ENCODE peak calls at places on chromosomes 6 and 20, in five cellular contexts. X is PC-3, K is thyroid gland, M is uterus, Z is psoas muscle. N is an unnamed sample.

GRCh38 chr20:64102647-64103354 is 4.6 kb downstream of the NPBWR2 start:
- DNase-seq in Z (peak), M (no peak), K (peak), X (no peak), N (no peak)

GRCh38 chr6:170107606-170108222 is 183.2 kb downstream of the DLL1 start:
- DNase-seq in X (no peak), K (no peak), Z (peak), M (no peak), N (no peak)

GRCh38 chr20:62219101-62219991 is 732 bp downstream of the HRH3 start:
- DNase-seq in X (no peak), K (no peak), Z (no peak), M (no peak), N (no peak)

GRCh38 chr6:169240591-169241390 is 12.9 kb downstream of the THBS2 start:
- DNase-seq in M (peak), K (no peak), Z (no peak), X (peak), N (no peak)

GRCh38 chr20:10481671-10482070 is 46.6 kb downstream of the SLX4IP start:
- DNase-seq in X (no peak), Z (no peak), K (no peak), M (no peak), N (no peak)

GRCh38 chr20:23050847-23051627 is 1.6 kb upstream of the THBD start:
- DNase-seq in M (peak), K (peak), X (peak), Z (peak), N (no peak)

GRCh38 chr6:118708055-118708454 is 56.7 kb upstream of the CEP85L start:
- DNase-seq in Z (no peak), X (peak), K (no peak), M (no peak), N (no peak)

GRCh38 chr20:62389601-62390087 is 2.7 kb downstream of the RPS21 start:
- DNase-seq in K (no peak), Z (no peak), M (no peak), X (no peak), N (no peak)

GRCh38 chr20:47782091-47782490 is 3.2 kb downstream of the SULF2 start:
- DNase-seq in M (no peak), Z (no peak), X (no peak), K (no peak), N (no peak)

GRCh38 chr6:157194643-157195042 is 128.7 kb downstream of the TMEM242 start:
- DNase-seq in X (peak), K (no peak), Z (no peak), M (no peak), N (no peak)

GRCh38 chr6:129719692-129720091 is 9.7 kb upstream of the ARHGAP18 start:
- DNase-seq in M (no peak), K (no peak), X (no peak), Z (no peak), N (no peak)

GRCh38 chr6:129713806-129714338 is 3.9 kb upstream of the ARHGAP18 start:
- DNase-seq in K (no peak), Z (no peak), M (no peak), X (no peak), N (no peak)

GRCh38 chr6:129717287-129717686 is 7.3 kb upstream of the ARHGAP18 start:
- DNase-seq in K (no peak), Z (no peak), X (peak), M (no peak), N (no peak)
- H3K4me3 ChIP-seq in K (no peak), Z (no peak), X (no peak), M (no peak), N (no peak)

DNA sequence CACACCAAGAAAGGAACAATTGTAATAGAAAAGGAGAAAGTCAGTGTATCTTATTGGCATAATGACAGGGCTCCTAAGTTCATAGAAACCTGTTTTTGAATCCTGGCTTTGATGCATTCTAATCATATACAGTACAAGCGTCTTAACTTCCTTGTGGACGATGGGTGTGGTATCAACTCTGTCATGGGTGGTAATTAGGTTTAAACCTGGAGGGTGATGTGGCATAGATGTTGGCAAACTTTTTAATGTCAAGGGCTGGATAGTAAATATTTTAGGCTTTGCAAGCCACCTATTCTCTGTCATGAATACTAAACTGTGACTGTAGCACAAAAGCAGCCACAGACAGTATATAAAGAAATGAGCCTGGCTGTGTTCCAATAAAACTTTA is 138.7 kb upstream of the EDN1 start:
- DNase-seq in M (no peak), K (no peak), Z (no peak), X (peak), N (no peak)
- H3K27ac ChIP-seq in M (no peak), K (no peak), Z (no peak), X (peak), N (no peak)

DNA sequence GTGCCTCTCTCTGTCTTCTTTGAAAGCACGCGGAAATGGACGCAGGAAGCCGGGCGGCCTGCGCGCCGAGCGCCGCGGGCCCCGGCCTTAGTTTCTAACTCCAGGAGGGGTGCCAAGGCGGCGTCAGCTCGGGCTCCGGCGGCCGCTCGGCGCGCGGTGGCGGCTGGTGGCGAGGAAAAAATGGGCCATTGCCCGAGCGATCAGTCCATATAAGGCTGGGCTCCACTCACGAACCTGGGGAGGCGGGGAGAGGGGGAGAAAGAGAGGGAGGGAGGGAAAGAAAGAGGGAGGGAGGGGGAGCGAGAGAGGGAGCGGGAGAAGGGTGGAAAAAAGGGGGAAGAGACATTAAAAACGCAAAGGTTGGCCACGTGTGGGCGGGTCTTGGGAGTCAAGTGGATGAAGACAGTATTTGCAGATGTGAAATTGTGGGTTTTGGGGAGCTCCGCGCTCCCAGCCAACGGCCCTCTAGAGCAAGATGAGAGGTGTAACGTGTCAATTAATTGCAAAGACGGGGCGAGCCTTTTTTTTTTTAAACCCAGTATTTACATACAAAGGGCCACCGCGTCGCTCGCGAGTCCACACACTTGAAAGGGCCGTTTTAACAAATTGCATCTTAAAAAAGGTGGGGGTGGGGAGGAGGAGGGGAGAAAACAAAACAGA is at the start of gene NKX2-2:
- DNase-seq in Z (peak), K (no peak), M (no peak), X (no peak), N (no peak)
- H3K4me3 ChIP-seq in Z (peak), K (no peak), M (no peak), X (peak), N (peak)

GRCh38 chr6:93350774-93351173 is 68.6 kb downstream of the EPHA7 start:
- DNase-seq in Z (no peak), M (no peak), K (no peak), X (no peak), N (no peak)
- H3K27ac ChIP-seq in Z (no peak), M (no peak), K (no peak), X (no peak), N (no peak)

GRCh38 chr6:91781946-91782345 is 1195.1 kb upstream of the MAP3K7 start:
- DNase-seq in X (no peak), M (no peak), K (no peak), Z (peak), N (no peak)

GRCh38 chr6:91788501-91788900 is 1201.6 kb upstream of the MAP3K7 start:
- DNase-seq in Z (no peak), X (no peak), M (no peak), K (no peak), N (no peak)

GRCh38 chr6:91782789-91783188 is 1195.9 kb upstream of the MAP3K7 start:
- DNase-seq in X (no peak), Z (no peak), M (no peak), K (no peak), N (no peak)

DNA sequence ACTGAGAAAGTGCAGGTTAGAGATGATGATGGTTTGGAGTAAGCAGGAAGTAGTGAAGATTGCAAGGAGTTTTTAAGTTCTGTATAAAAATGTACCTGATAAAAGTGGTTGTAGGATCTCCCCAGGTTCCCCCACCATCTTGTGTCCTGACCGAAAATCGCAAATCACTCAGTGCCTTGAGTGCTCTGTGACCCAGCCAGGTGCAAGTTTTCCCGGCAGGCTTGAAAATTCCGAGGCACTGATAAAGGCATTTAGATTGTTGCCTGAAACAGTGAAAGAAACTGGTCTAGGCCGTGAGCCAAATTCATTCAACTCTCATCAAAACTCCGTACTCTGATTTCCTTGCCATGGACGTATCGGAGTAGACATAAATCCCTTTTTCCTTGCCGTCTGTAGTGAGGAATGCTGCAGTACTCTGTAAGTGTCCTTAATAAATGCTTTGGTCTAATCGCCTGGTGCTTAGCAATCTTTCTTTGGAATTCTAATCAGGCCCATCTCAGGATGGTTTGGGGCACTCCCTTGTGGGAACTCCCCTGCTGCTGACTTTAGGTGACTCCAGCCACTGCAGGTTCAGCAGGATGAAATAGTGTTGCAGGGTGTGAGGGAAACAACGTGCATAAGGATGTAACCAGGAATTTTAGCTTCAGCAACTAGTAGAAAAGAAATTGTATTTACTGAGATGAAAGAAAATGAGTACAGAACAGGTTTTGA is 1199.8 kb upstream of the MAP3K7 start:
- DNase-seq in M (no peak), Z (no peak), X (no peak), K (no peak), N (no peak)
- H3K4me3 ChIP-seq in M (no peak), Z (no peak), X (no peak), K (no peak), N (no peak)

DNA sequence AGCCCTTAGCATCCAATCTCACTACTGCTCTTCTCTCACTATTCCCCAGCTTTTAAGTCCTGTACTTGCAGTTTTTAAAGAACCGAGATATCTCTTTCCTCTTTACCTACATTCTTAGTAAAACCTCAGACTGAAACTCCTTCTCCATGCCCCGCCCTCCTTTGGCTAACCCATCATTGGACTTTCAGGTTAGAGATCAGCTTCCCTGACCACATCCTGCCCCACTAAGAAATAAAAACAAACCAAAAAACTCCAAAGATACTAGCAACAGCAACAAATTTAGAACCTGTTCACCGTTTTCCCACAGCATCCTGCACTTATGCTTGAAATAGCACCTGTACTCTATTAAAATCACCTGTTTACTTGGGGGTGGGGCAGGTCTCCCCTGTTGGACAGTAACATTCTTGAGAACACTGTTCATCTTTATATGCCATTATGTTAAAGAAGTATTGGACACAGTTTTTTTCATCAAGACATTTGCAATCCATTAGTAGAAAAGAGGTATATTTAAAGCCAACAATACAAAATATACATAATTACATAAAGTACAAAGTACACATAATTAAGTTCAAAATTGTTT is 16.3 kb upstream of the SMAP1 start:
- DNase-seq in K (no peak), X (peak), Z (no peak), M (no peak), N (peak)
- H3K27ac ChIP-seq in K (no peak), X (no peak), Z (no peak), M (no peak), N (peak)

GRCh38 chr20:45290677-45291355 is 15.8 kb upstream of the RBPJL start:
- DNase-seq in Z (peak), X (peak), M (peak), K (peak), N (peak)
- H3K4me3 ChIP-seq in Z (no peak), X (no peak), M (no peak), K (no peak), N (no peak)

GRCh38 chr6:15440040-15440439 is 194.2 kb downstream of the JARID2 start:
- DNase-seq in K (no peak), M (no peak), Z (no peak), X (no peak), N (no peak)

GRCh38 chr6:15437090-15437489 is 191.2 kb downstream of the JARID2 start:
- DNase-seq in M (no peak), K (no peak), Z (no peak), X (no peak), N (no peak)

GRCh38 chr6:15441982-15442381 is 196.1 kb downstream of the JARID2 start:
- DNase-seq in M (no peak), X (no peak), K (no peak), Z (no peak), N (no peak)

GRCh38 chr6:15441215-15441868 is 195.5 kb downstream of the JARID2 start:
- DNase-seq in X (peak), Z (no peak), M (peak), K (peak), N (peak)

GRCh38 chr6:15439410-15440022 is 193.6 kb downstream of the JARID2 start:
- DNase-seq in K (no peak), Z (no peak), M (no peak), X (no peak), N (no peak)
- H3K27ac ChIP-seq in K (no peak), Z (peak), M (no peak), X (no peak), N (peak)

DNA sequence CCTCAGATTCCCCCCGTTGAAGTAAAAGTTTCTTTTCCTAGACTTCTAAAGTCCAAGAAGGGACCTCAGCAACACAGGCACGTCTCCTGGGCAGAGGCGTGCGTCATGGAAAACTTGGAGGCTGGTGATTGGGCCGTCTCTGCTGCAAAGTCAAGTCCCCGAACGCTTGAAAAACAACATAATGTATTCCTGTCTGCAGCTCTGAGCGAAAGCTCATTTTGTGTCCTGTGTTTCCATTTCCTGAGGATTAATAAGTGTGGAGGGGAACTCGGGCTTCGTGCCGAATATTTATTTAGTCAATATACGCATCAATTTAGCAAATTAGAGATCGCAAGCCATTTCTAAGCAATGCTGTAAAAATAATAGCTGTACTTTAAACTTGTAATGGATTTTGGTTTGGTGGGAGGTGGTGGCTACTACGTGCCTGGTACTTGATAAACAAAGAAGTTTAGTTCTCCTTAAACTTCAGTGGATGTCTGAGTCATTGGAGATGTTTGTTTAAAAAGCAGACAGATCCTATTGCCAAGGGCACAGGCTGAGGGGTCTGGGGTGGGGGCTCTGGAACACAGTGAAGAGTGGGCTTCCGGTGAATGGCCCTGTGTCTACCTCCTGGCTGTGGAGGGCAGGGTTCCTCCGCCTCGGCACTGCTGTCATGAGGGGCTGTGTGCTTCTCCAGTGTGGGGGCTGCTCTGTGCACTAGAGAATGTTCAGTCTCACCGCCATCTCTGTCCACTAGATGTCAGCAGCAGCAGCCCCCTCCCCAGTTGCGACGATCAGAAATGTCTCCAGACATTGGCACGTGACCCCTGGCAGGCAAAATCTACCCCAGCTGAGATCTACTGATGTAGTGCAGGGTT is 21.8 kb downstream of the PCK1 start:
- DNase-seq in Z (no peak), X (peak), M (peak), K (peak), N (no peak)
- H3K4me3 ChIP-seq in Z (no peak), X (no peak), M (no peak), K (no peak), N (no peak)

N was measured in naive thymus-derived CD4-positive, alpha-beta T cell.